ENCODE peak calls at places on chromosomes 16 and 17, in ten cellular contexts. K is mucosa of gallbladder; F is EL; C is stimulated activated CD8-positive, alpha-beta memory T cell treated with anti-CD3 and anti-CD28 coated beads, Interleukin-2, amount 100 ng/mL, for 1 hour; U is AG09309; R is NCI-H2081; A is KBM-7; S is small intestine; N is GM23248; M is anterior cingulate cortex. B is an unnamed sample.

GRCh38 chr17:10698116-10698818 is 873 bp downstream of the ADPRM start:
- DNase-seq in K (no peak), F (peak), C (no peak), U (no peak), R (no peak), A (peak), S (peak), N (peak), M (no peak), B (no peak)

GRCh38 chr16:4261557-4262172 is 11.2 kb downstream of the TFAP4 start:
- DNase-seq in K (no peak), F (no peak), C (no peak), U (no peak), R (no peak), A (peak), S (no peak), N (peak), M (no peak), B (peak)

GRCh38 chr16:68146583-68146982 is 61.4 kb downstream of the NFATC3 start:
- DNase-seq in K (no peak), F (no peak), C (no peak), U (no peak), R (no peak), A (peak), S (peak), N (peak), M (no peak), B (peak)

GRCh38 chr16:11155284-11155806 is 100.7 kb downstream of the SOCS1 start:
- DNase-seq in K (no peak), F (peak), C (no peak), U (peak), R (no peak), A (no peak), S (no peak), N (peak), M (no peak), B (no peak)

GRCh38 chr17:67359960-67360817 is 6.2 kb downstream of the PSMD12 start:
- DNase-seq in K (no peak), F (peak), C (no peak), U (no peak), R (peak), A (peak), S (no peak), N (peak), M (no peak), B (peak)

GRCh38 chr16:17748005-17748719 is 277.4 kb upstream of the XYLT1 start:
- DNase-seq in K (no peak), F (no peak), C (no peak), U (no peak), R (no peak), A (no peak), S (no peak), N (no peak), M (no peak), B (no peak)

GRCh38 chr16:9409753-9410493 is 318.5 kb downstream of the HAPSTR1 start:
- DNase-seq in K (no peak), F (no peak), C (no peak), U (no peak), R (no peak), A (no peak), S (no peak), N (no peak), M (no peak), B (no peak)

GRCh38 chr16:75322706-75323105 is 71.3 kb upstream of the BCAR1 start:
- DNase-seq in K (no peak), F (peak), C (no peak), U (no peak), R (no peak), A (no peak), S (no peak), N (peak), M (no peak), B (peak)

GRCh38 chr17:16272111-16272510 is 55.1 kb downstream of the PIGL start:
- DNase-seq in K (no peak), F (no peak), C (no peak), U (no peak), R (no peak), A (no peak), S (no peak), N (no peak), M (no peak), B (no peak)

GRCh38 chr17:79933863-79934652 is 94.8 kb upstream of the CBX4 start:
- DNase-seq in K (peak), F (peak), C (no peak), U (no peak), R (peak), A (peak), S (peak), N (peak), M (no peak), B (peak)

GRCh38 chr16:28998837-28999236 is 14.0 kb downstream of the LAT start:
- DNase-seq in K (no peak), F (no peak), C (no peak), U (no peak), R (no peak), A (no peak), S (no peak), N (no peak), M (no peak), B (no peak)

B was measured in endothelial cell of umbilical vein.